ENCODE peak calls at places on chromosomes 6 and 20, in eight cellular contexts. A is KBM-7; S is activated CD8-positive, alpha-beta T cell treated with anti-CD3 and anti-CD28 coated beads for 36 hours; G is ACHN; N is amygdala; Z is renal cortical epithelial cell; J is mesendoderm; R is HTR-8/SVneo. O is an unnamed sample.

GRCh38 chr6:32475392-32476206 is 35.9 kb downstream of the HLA-DRA start:
- DNase-seq in A (no peak), S (no peak), G (no peak), N (no peak), Z (no peak), J (no peak), R (no peak), O (no peak)

GRCh38 chr6:104784884-104785283 is 74.8 kb downstream of the HACE1 start:
- DNase-seq in A (peak; percentile 50), S (no peak), G (no peak), N (no peak), Z (no peak), J (no peak), R (peak; percentile 10), O (no peak)

GRCh38 chr6:157813757-157814455 is 9.1 kb upstream of the SNX9 start:
- DNase-seq in A (no peak), S (no peak), G (no peak), N (no peak), Z (peak; percentile 64), J (no peak), R (no peak), O (no peak)

GRCh38 chr6:111626446-111626845 is 20.8 kb upstream of the TRAF3IP2 start:
- DNase-seq in A (no peak), S (no peak), G (no peak), N (no peak), Z (no peak), J (no peak), R (no peak), O (no peak)

GRCh38 chr6:130421567-130421966 is 55.8 kb downstream of the TMEM200A start:
- DNase-seq in A (no peak), S (no peak), G (no peak), N (no peak), Z (peak; percentile 30), J (no peak), R (no peak), O (no peak)

GRCh38 chr6:42984924-42985475 is 630 bp downstream of the PPP2R5D start:
- DNase-seq in A (peak; percentile 23), S (peak; percentile 29), G (no peak), N (no peak), Z (no peak), J (peak; percentile 51), R (no peak), O (no peak)

GRCh38 chr6:142079130-142079529 is 53.6 kb upstream of the GJE1 start:
- DNase-seq in A (no peak), S (no peak), G (no peak), N (no peak), Z (no peak), J (no peak), R (no peak), O (no peak)

GRCh38 chr6:45423901-45424627 is 46.3 kb upstream of the SUPT3H start:
- DNase-seq in A (no peak), S (peak; percentile 28), G (no peak), N (no peak), Z (no peak), J (peak; percentile 49), R (no peak), O (no peak)

GRCh38 chr20:3461191-3461874 is 9.5 kb upstream of the ATRN start:
- DNase-seq in A (peak; percentile 35), S (no peak), G (no peak), N (peak; percentile 13), Z (peak; percentile 32), J (peak; percentile 43), R (no peak), O (no peak)

GRCh38 chr6:26660096-26660425 is 515 bp upstream of the ZNF322 start:
- DNase-seq in A (no peak), S (peak; percentile 21), G (peak; percentile 42), N (no peak), Z (peak; percentile 34), J (no peak), R (no peak), O (no peak)

GRCh38 chr20:39813190-39813829 is 851.2 kb downstream of the DHX35 start:
- DNase-seq in A (no peak), S (no peak), G (no peak), N (no peak), Z (no peak), J (no peak), R (no peak), O (no peak)

GRCh38 chr20:61731363-61732181 is 334.1 kb downstream of the TAF4 start:
- DNase-seq in A (no peak), S (no peak), G (peak; percentile 28), N (no peak), Z (peak; percentile 29), J (no peak), R (peak; percentile 75), O (no peak)

GRCh38 chr6:149026530-149026942 is 279.7 kb downstream of the UST start:
- DNase-seq in A (peak; percentile 86), S (peak; percentile 62), G (peak; percentile 66), N (no peak), Z (peak; percentile 45), J (peak; percentile 79), R (peak; percentile 33), O (peak; percentile 61)

GRCh38 chr6:101588343-101588742 is 194.8 kb downstream of the GRIK2 start:
- DNase-seq in A (no peak), S (no peak), G (no peak), N (no peak), Z (no peak), J (no peak), R (no peak), O (no peak)

GRCh38 chr20:62454936-62455673 is 20.7 kb downstream of the GATA5 start:
- DNase-seq in A (no peak), S (no peak), G (no peak), N (no peak), Z (no peak), J (peak; percentile 27), R (no peak), O (no peak)

O was measured in HT-29.